ENCODE peak calls at places on chromosomes 13 and 19, in four cellular contexts. M is mucosa of descending colon, V is HAP-1, F is pulmonary artery endothelial cell. U is an unnamed sample.

GRCh38 chr13:110683203-110683883 is 22.6 kb downstream of the CARS2 start:
- DNase-seq in M (peak), V (no peak), F (no peak), U (peak)

GRCh38 chr19:53659292-53659691 is 27.5 kb downstream of the DPRX start:
- DNase-seq in M (no peak), V (no peak), F (peak), U (no peak)

GRCh38 chr13:81089758-81090157 is 748.8 kb upstream of the SPRY2 start:
- DNase-seq in M (no peak), V (no peak), F (no peak), U (no peak)

GRCh38 chr19:49651871-49652722 is 10.1 kb downstream of the SCAF1 start:
- DNase-seq in M (no peak), V (no peak), F (no peak), U (no peak)

GRCh38 chr19:2399582-2399981 is 27.8 kb downstream of the TIMM13 start:
- DNase-seq in M (no peak), V (no peak), F (no peak), U (no peak)

GRCh38 chr19:47226426-47227346 is 4.3 kb downstream of the BBC3 start:
- DNase-seq in M (peak), V (peak), F (no peak), U (peak)

GRCh38 chr19:29542776-29543175 is 17.0 kb downstream of the VSTM2B start:
- DNase-seq in M (no peak), V (no peak), F (no peak), U (no peak)

GRCh38 chr13:37617162-37617561 is 18.6 kb upstream of the POSTN start:
- DNase-seq in M (no peak), V (no peak), F (peak), U (no peak)

GRCh38 chr19:35084078-35084762 is 31.4 kb upstream of the FXYD3 start:
- DNase-seq in M (no peak), V (no peak), F (no peak), U (no peak)

GRCh38 chr13:87925006-87925405 is 253.8 kb downstream of the SLITRK5 start:
- DNase-seq in M (no peak), V (no peak), F (no peak), U (no peak)

GRCh38 chr13:60329221-60329983 is 67.6 kb upstream of the TDRD3 start:
- DNase-seq in M (peak), V (peak), F (no peak), U (peak)

GRCh38 chr13:35917252-35917941 is 213.8 kb downstream of the DCLK1 start:
- DNase-seq in M (no peak), V (no peak), F (no peak), U (no peak)

GRCh38 chr13:44068169-44068568 is 188.5 kb downstream of the LACC1 start:
- DNase-seq in M (no peak), V (no peak), F (peak), U (no peak)

GRCh38 chr13:24228852-24229458 is 68.4 kb downstream of the SPATA13 start:
- DNase-seq in M (peak), V (peak), F (peak), U (peak)

GRCh38 chr13:99589575-99589974 is 88.3 kb downstream of the TM9SF2 start:
- DNase-seq in M (no peak), V (no peak), F (no peak), U (no peak)

GRCh38 chr13:59680429-59681024 is 483.2 kb downstream of the DIAPH3 start:
- DNase-seq in M (no peak), V (no peak), F (no peak), U (no peak)

GRCh38 chr19:30073152-30074000 is 131.3 kb downstream of the URI1 start:
- DNase-seq in M (no peak), V (no peak), F (no peak), U (no peak)

GRCh38 chr13:26310470-26310869 is 56.5 kb downstream of the CDK8 start:
- DNase-seq in M (no peak), V (no peak), F (no peak), U (no peak)

GRCh38 chr13:59658027-59658735 is 505.5 kb downstream of the DIAPH3 start:
- DNase-seq in M (no peak), V (no peak), F (no peak), U (peak)

GRCh38 chr13:51879133-51879532 is 17.4 kb downstream of the CCDC70 start:
- DNase-seq in M (no peak), V (no peak), F (no peak), U (no peak)

GRCh38 chr13:99320693-99321481 is 13.7 kb upstream of the GPR183 start:
- DNase-seq in M (no peak), V (no peak), F (peak), U (no peak)

GRCh38 chr13:23175920-23176319 is 4.9 kb upstream of the SGCG start:
- DNase-seq in M (no peak), V (no peak), F (no peak), U (no peak)